ENCODE peak calls at places on chromosome 5, in five cellular contexts. Z is cardiac muscle cell, P is WERI-Rb-1, T is SJSA1, I is iPS DF 6.9. W is an unnamed sample.

GRCh38 chr5:147391781-147392180 is 118.1 kb downstream of the DPYSL3 start:
- DNase-seq in Z (peak; percentile 67), P (peak; percentile 44), T (peak; percentile 51), I (no peak), W (no peak)

GRCh38 chr5:39341934-39342333 is 22.4 kb downstream of the C9 start:
- DNase-seq in Z (no peak), P (no peak), T (no peak), I (no peak), W (no peak)

GRCh38 chr5:31104775-31105174 is 88.7 kb upstream of the CDH6 start:
- DNase-seq in Z (no peak), P (no peak), T (no peak), I (no peak), W (no peak)

GRCh38 chr5:82349651-82350050 is 71.5 kb upstream of the RPS23 start:
- DNase-seq in Z (peak; percentile 54), P (peak; percentile 67), T (no peak), I (peak; percentile 57), W (no peak)

GRCh38 chr5:152178350-152178699 is 226.8 kb downstream of the NMUR2 start:
- DNase-seq in Z (no peak), P (no peak), T (peak; percentile 56), I (no peak), W (no peak)

GRCh38 chr5:1294839-1295649 is at the start of gene TERT:
- DNase-seq in Z (peak; percentile 59), P (peak; percentile 35), T (no peak), I (no peak), W (peak; percentile 76)

GRCh38 chr5:175387144-175387543 is 56.8 kb downstream of the DRD1 start:
- DNase-seq in Z (peak; percentile 24), P (no peak), T (peak; percentile 46), I (no peak), W (no peak)

GRCh38 chr5:177362871-177363507 is 5.3 kb downstream of the RGS14 start:
- DNase-seq in Z (peak; percentile 79), P (no peak), T (no peak), I (no peak), W (peak; percentile 61)

GRCh38 chr5:150070821-150071220 is 15.5 kb downstream of the CSF1R start:
- DNase-seq in Z (no peak), P (no peak), T (no peak), I (no peak), W (no peak)

GRCh38 chr5:82833277-82833676 is 243.9 kb downstream of the TMEM167A start:
- DNase-seq in Z (no peak), P (no peak), T (no peak), I (no peak), W (no peak)

GRCh38 chr5:111726986-111727385 is 30.0 kb downstream of the NREP start:
- DNase-seq in Z (no peak), P (no peak), T (no peak), I (no peak), W (no peak)

GRCh38 chr5:99005506-99005905 is 76.7 kb upstream of the CHD1 start:
- DNase-seq in Z (no peak), P (peak; percentile 80), T (no peak), I (no peak), W (no peak)

GRCh38 chr5:41598011-41598410 is 87.6 kb upstream of the PLCXD3 start:
- DNase-seq in Z (peak; percentile 34), P (no peak), T (no peak), I (no peak), W (no peak)

GRCh38 chr5:56735845-56736641 is 79.3 kb upstream of the MAP3K1 start:
- DNase-seq in Z (peak; percentile 72), P (no peak), T (no peak), I (no peak), W (peak; percentile 8)

GRCh38 chr5:181223041-181223728 is at the start of gene TRIM41:
- DNase-seq in Z (peak; percentile 98), P (peak; percentile 95), T (peak; percentile 100), I (peak; percentile 94), W (peak; percentile 97)

GRCh38 chr5:62149894-62150293 is 156.1 kb upstream of the KIF2A start:
- DNase-seq in Z (no peak), P (no peak), T (no peak), I (no peak), W (no peak)

GRCh38 chr5:159097461-159098284 is 2.0 kb downstream of the EBF1 start:
- DNase-seq in Z (no peak), P (no peak), T (peak; percentile 81), I (no peak), W (no peak)
- H3K27me3 ChIP-seq in Z (peaks cover 95% of the 10 kb centered on the region), P (peaks cover 13% of the 10 kb centered on the region), T (no peaks in the 10 kb centered on the region), I (peaks cover 63% of the 10 kb centered on the region), W (peaks cover 44% of the 10 kb centered on the region)

GRCh38 chr5:132495063-132495671 is 4.6 kb upstream of the IRF1 start:
- DNase-seq in Z (no peak), P (no peak), T (no peak), I (no peak), W (no peak)

GRCh38 chr5:132493821-132494220 is 3.2 kb upstream of the IRF1 start:
- DNase-seq in Z (no peak), P (no peak), T (no peak), I (no peak), W (no peak)

GRCh38 chr5:132496631-132497487 is 6.3 kb upstream of the IRF1 start:
- DNase-seq in Z (peak; percentile 67), P (no peak), T (peak; percentile 83), I (peak; percentile 63), W (peak; percentile 69)

GRCh38 chr5:132497488-132497997 is 7.0 kb upstream of the IRF1 start:
- DNase-seq in Z (peak; percentile 28), P (no peak), T (peak; percentile 97), I (no peak), W (no peak)

GRCh38 chr5:132495672-132496630 is 5.4 kb upstream of the IRF1 start:
- DNase-seq in Z (peak; percentile 80), P (peak; percentile 87), T (peak; percentile 93), I (peak; percentile 66), W (peak; percentile 84)
- H3K9me3 ChIP-seq in Z (no peaks in the 10 kb centered on the region), P (no peaks in the 10 kb centered on the region), T (no peaks in the 10 kb centered on the region), I (no peaks in the 10 kb centered on the region), W (no peaks in the 10 kb centered on the region)

GRCh38 chr5:35001842-35002241 is 45.9 kb downstream of the AGXT2 start:
- DNase-seq in Z (no peak), P (no peak), T (no peak), I (no peak), W (no peak)
- H3K27me3 ChIP-seq in Z (peaks cover 7% of the 10 kb centered on the region), P (peaks cover 46% of the 10 kb centered on the region), T (no peaks in the 10 kb centered on the region), I (no peaks in the 10 kb centered on the region), W (peaks cover 9% of the 10 kb centered on the region)

DNA sequence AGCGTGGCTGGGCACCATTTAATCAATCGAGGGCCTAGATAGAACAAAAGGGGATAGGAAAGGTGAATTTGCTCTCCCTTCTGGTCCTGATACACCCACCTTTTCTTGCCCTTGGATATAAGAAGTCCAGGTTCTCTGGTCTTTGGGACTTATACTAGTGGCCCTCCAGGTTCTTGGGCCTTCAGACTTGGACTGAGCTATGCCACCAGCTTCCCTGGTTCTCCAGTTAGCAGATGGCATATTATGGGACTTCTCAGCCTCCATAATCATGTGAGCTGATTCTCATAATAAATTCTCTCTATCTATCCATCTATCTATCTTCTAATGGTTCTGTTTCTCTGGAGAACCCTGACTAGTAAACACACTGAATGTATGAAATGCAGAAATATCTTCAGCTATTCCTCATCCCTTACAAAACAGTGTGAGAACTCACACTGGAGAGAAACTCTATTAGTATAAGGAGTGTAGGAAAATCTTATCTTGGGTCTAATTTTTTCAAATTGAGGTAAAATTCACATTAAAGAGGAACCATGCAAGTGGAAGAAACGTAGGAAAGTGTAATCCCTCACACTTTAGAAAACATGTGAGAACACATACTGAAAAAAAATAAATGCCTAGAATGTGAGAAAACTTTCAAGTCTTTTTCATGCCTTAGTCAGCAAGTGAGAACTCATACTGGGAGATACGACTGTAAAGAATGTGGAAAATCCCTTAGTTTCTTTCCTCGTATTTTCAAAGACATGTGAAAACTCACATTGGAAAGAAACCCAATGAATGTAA is 15.5 kb downstream of the PCDHB15 start:
- DNase-seq in Z (peak; percentile 3), P (no peak), T (peak; percentile 19), I (no peak), W (no peak)
- H3K9me3 ChIP-seq in Z (peaks cover 10% of the 10 kb centered on the region), P (peaks cover 66% of the 10 kb centered on the region), T (peaks cover 63% of the 10 kb centered on the region), I (peaks cover 3% of the 10 kb centered on the region), W (peaks cover 98% of the 10 kb centered on the region)

DNA sequence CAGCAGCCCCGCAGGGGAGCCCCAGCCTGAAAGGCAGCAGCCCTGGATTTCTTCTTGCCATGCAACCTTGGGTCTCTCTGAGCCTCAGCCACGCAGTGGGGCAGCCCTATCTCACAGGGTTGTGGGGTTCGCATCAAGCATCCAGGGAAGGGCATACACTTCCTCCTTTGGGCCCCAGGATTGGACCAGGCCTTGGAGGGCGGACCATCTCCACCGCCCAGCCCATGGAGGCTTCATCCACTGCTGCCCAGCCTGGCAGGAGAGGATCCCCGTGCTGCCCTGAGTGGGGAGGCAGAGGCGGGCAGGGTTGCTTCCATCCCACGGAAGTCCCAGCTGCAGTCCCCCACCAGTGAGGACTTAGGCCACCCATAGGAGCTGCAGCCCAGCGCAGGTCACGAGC is 5.3 kb downstream of the ADAMTS2 start:
- DNase-seq in Z (no peak), P (no peak), T (no peak), I (no peak), W (no peak)
- H3K27me3 ChIP-seq in Z (peaks cover 33% of the 10 kb centered on the region), P (peaks cover 16% of the 10 kb centered on the region), T (no peaks in the 10 kb centered on the region), I (peaks cover 10% of the 10 kb centered on the region), W (peaks cover 29% of the 10 kb centered on the region)

DNA sequence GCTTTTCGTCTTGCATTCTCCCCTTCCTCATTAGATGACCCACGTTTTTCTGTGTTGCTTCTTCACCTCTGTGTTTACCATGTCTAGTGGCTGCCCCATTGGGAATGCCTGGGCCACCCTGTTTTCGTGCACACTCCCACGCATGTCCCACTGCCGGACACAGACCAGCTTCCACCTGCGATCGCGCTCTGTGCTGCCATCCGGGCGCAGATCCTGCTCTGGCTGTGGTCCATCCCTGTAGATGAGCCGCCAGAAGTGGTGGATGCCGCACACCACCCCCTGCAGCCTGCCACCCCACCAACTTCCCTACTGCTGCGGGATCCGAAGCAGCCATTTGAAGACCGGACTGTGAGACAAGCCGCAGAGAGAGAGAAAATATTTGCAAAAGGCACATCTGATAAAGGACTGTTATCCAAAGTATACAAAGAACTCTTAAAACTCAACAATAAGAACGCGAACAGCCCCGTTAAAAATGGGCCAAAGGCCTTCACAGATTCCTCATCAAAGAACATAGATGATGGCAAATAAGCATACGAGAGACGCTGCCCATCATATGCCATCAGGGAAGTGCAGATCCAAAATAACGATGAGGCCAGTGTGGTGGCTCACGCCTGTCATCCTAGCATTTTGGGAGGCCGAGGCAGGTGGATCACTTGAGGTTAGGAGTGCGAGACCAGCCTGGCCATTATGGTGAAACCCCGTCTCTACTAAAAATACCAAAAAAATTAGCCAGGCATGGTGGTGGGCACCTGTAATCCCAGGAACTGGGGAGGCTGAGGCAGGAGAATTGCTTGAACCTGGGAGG is 163.7 kb downstream of the COL23A1 start:
- DNase-seq in Z (no peak), P (no peak), T (no peak), I (no peak), W (no peak)
- H3K9me3 ChIP-seq in Z (no peaks in the 10 kb centered on the region), P (no peaks in the 10 kb centered on the region), T (peaks cover 76% of the 10 kb centered on the region), I (no peaks in the 10 kb centered on the region), W (no peaks in the 10 kb centered on the region)

W was measured in CD4-positive, alpha-beta T cell.